ENCODE peak calls at places on chromosome 13, in seven cellular contexts. T, D, Q, C, R, I and S are unnamed samples.

GRCh38 chr13:113650275-113650674 is 7.7 kb downstream of the ATP4B start:
- DNase-seq in C (no peak), R (no peak), T (no peak), D (no peak), Q (no peak), I (peak; percentile 38), S (no peak)

GRCh38 chr13:26784704-26785639 is 24.4 kb upstream of the GPR12 start:
- DNase-seq in I (peak; percentile 82), T (no peak), D (no peak), R (no peak), Q (peak; percentile 53), C (no peak), S (no peak)

GRCh38 chr13:28739376-28739775 is 20.6 kb upstream of the SLC46A3 start:
- DNase-seq in C (no peak), Q (no peak), T (no peak), D (no peak), I (no peak), R (no peak), S (no peak)

GRCh38 chr13:109698779-109699178 is 87.6 kb downstream of the IRS2 start:
- DNase-seq in Q (no peak), C (peak; percentile 92), T (no peak), R (no peak), I (no peak), D (no peak), S (no peak)

GRCh38 chr13:59680429-59681024 is 483.2 kb downstream of the DIAPH3 start:
- DNase-seq in Q (peak; percentile 56), D (peak; percentile 7), R (no peak), I (no peak), T (no peak), C (peak; percentile 14), S (no peak)

GRCh38 chr13:34256236-34256635 is 438.3 kb downstream of the RFC3 start:
- DNase-seq in I (no peak), T (no peak), C (no peak), R (no peak), Q (no peak), D (no peak), S (no peak)

GRCh38 chr13:99847318-99847750 is 124.2 kb downstream of the ZIC5 start:
- DNase-seq in C (no peak), Q (no peak), I (no peak), D (no peak), T (no peak), R (no peak), S (no peak)

GRCh38 chr13:111051041-111051440 is 64.1 kb upstream of the ARHGEF7 start:
- DNase-seq in I (no peak), D (no peak), R (no peak), Q (no peak), C (no peak), T (no peak), S (no peak)

GRCh38 chr13:113937073-113937472 is 36.8 kb downstream of the C13orf46 start:
- DNase-seq in D (no peak), T (no peak), R (no peak), C (no peak), Q (no peak), I (no peak), S (no peak)

GRCh38 chr13:30453727-30454126 is 12.0 kb downstream of the HMGB1 start:
- DNase-seq in I (no peak), C (no peak), D (no peak), R (no peak), T (no peak), Q (no peak), S (no peak)

GRCh38 chr13:20407759-20408158 is 117.9 kb downstream of the CRYL1 start:
- DNase-seq in T (no peak), D (no peak), R (no peak), Q (no peak), C (no peak), I (no peak), S (no peak)

GRCh38 chr13:112974125-112974524 is 5.1 kb downstream of the MCF2L start:
- DNase-seq in T (no peak), Q (no peak), C (no peak), R (no peak), D (no peak), I (no peak), S (no peak)

GRCh38 chr13:23567792-23568480 is 2.3 kb upstream of the TNFRSF19 start:
- DNase-seq in C (peak; percentile 12), I (no peak), D (no peak), T (no peak), Q (no peak), R (no peak), S (no peak)

GRCh38 chr13:36549771-36550170 is 117.5 kb downstream of the CCNA1 start:
- DNase-seq in I (no peak), T (no peak), C (no peak), Q (peak; percentile 31), R (no peak), D (no peak), S (no peak)

GRCh38 chr13:111043575-111043982 is 71.5 kb upstream of the ARHGEF7 start:
- DNase-seq in C (no peak), D (no peak), I (no peak), R (no peak), Q (no peak), T (no peak), S (no peak)

GRCh38 chr13:112842343-112842856 is 126.6 kb upstream of the MCF2L start:
- DNase-seq in C (peak; percentile 33), R (no peak), I (peak; percentile 40), Q (peak; percentile 32), D (no peak), T (no peak), S (no peak)

GRCh38 chr13:26968431-26969335 is 202.9 kb downstream of the USP12 start:
- DNase-seq in C (peak; percentile 29), T (no peak), I (peak; percentile 80), Q (no peak), R (no peak), D (no peak), S (no peak)

GRCh38 chr13:65966991-65967451 is 1263.1 kb downstream of the PCDH9 start:
- DNase-seq in T (no peak), I (no peak), D (peak; percentile 60), C (peak; percentile 36), R (no peak), Q (peak; percentile 88), S (no peak)

GRCh38 chr13:25678398-25678797 is 306.6 kb downstream of the ATP8A2 start:
- DNase-seq in C (no peak), R (no peak), T (no peak), Q (no peak), D (no peak), I (no peak), S (no peak)

GRCh38 chr13:51453308-51453958 is 597 bp upstream of the INTS6 start:
- DNase-seq in Q (peak; percentile 74), T (no peak), D (no peak), C (no peak), I (peak; percentile 93), R (peak; percentile 81), S (peak; percentile 80)

GRCh38 chr13:72435251-72435650 is 292.2 kb downstream of the MZT1 start:
- DNase-seq in I (no peak), R (no peak), C (peak; percentile 26), Q (no peak), T (no peak), D (no peak), S (no peak)

GRCh38 chr13:103431880-103432279 is 365.7 kb upstream of the SLC10A2 start:
- DNase-seq in R (no peak), T (no peak), Q (no peak), I (no peak), D (no peak), C (no peak), S (no peak)

GRCh38 chr13:93861818-93862217 is 617.7 kb downstream of the DCT start:
- DNase-seq in T (peak; percentile 24), R (no peak), C (peak; percentile 94), I (no peak), D (no peak), Q (no peak), S (no peak)

GRCh38 chr13:94154362-94154761 is 325.1 kb downstream of the DCT start:
- DNase-seq in I (peak; percentile 46), D (no peak), Q (no peak), C (peak; percentile 73), T (no peak), R (no peak), S (no peak)

GRCh38 chr13:45180303-45180702 is 20.5 kb downstream of the KCTD4 start:
- DNase-seq in I (no peak), R (no peak), D (no peak), Q (no peak), C (no peak), T (no peak), S (no peak)

GRCh38 chr13:99558570-99559180 is 57.4 kb downstream of the TM9SF2 start:
- DNase-seq in I (no peak), D (no peak), R (no peak), T (no peak), Q (no peak), C (peak; percentile 28), S (no peak)

GRCh38 chr13:44573790-44574465 is 2.2 kb downstream of the TSC22D1 start:
- DNase-seq in T (no peak), D (no peak), C (peak; percentile 83), Q (peak; percentile 70), I (no peak), R (no peak), S (no peak)

GRCh38 chr13:90732049-90732448 is 615.4 kb upstream of the MIR17HG start:
- DNase-seq in Q (peak; percentile 57), T (no peak), R (no peak), C (no peak), I (no peak), D (no peak), S (no peak)
- TF ChIP-seq CTCF in Q (peak; percentile 71), T (no peak), R (no peak), C (no peak), I (no peak), D (peak; percentile 22), S (no peak)

DNA sequence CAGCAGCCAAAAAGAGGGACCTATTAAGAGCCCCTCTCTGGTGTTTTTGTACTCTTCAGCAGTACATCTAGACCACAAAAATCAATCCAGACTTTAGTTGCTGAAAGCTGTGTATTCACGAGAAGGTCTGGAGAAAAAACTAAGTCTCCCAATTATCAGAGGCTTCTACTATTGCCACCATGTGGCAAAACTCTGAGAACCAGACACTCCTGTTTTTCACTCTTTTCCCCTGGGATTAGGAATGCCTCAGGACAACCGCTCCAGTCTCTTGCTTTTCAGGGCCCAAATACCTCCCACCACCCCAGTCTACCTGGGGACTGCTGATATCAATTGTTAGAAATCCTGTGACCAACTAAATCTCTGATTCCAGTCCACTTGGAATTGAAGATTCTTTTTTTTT is 30.1 kb upstream of the OBI1 start:
- DNase-seq in T (no peak), C (no peak), Q (peak; percentile 54), D (no peak), R (no peak), I (no peak), S (no peak)
- TF ChIP-seq CTCF in T (no peak), C (no peak), Q (peak; percentile 55), D (no peak), R (no peak), I (peak; percentile 10), S (no peak)

GRCh38 chr13:86608739-86609138 is 809.5 kb upstream of the SLITRK6 start:
- DNase-seq in D (no peak), C (no peak), I (no peak), R (no peak), T (no peak), Q (no peak), S (no peak)
- TF ChIP-seq CTCF in D (no peak), C (peak; percentile 6), I (no peak), R (no peak), T (no peak), Q (peak; percentile 28), S (no peak)

GRCh38 chr13:41054212-41054877 is 7.0 kb upstream of the WBP4 start:
- DNase-seq in T (no peak), D (no peak), Q (peak; percentile 63), R (peak; percentile 5), C (peak; percentile 66), I (peak; percentile 69), S (no peak)
- TF ChIP-seq CTCF in T (peak; percentile 53), D (peak; percentile 71), Q (peak; percentile 60), R (peak; percentile 76), C (peak; percentile 47), I (peak; percentile 75), S (peak; percentile 67)